ENCODE peak calls at places on chromosome 12, in four cellular contexts. P is NCI-H1092; F is CD4-positive, alpha-beta memory T cell; V is ELR. I is an unnamed sample.

GRCh38 chr12:19462441-19462840 is 23.1 kb downstream of the AEBP2 start:
- DNase-seq in P (peak), F (no peak), V (no peak), I (no peak)

GRCh38 chr12:42360747-42361403 is 34.9 kb downstream of the PPHLN1 start:
- DNase-seq in P (no peak), F (no peak), V (peak), I (no peak)

GRCh38 chr12:19002192-19002591 is 127.3 kb upstream of the PLEKHA5 start:
- DNase-seq in P (no peak), F (no peak), V (no peak), I (no peak)

GRCh38 chr12:75977952-75978671 is 53.5 kb downstream of the PHLDA1 start:
- DNase-seq in P (no peak), F (peak), V (peak), I (peak)

GRCh38 chr12:46266382-46266791 is 2.5 kb downstream of the SLC38A1 start:
- DNase-seq in P (peak), F (no peak), V (peak), I (no peak)

GRCh38 chr12:104414581-104415305 is 42.0 kb upstream of the CHST11 start:
- DNase-seq in P (no peak), F (no peak), V (no peak), I (no peak)

GRCh38 chr12:7832059-7832696 is 40.5 kb downstream of the SLC2A14 start:
- DNase-seq in P (no peak), F (peak), V (peak), I (peak)

GRCh38 chr12:46671102-46671501 is 154.7 kb downstream of the SLC38A4 start:
- DNase-seq in P (no peak), F (no peak), V (no peak), I (no peak)

GRCh38 chr12:115973968-115974765 is 303.3 kb downstream of the MED13L start:
- DNase-seq in P (no peak), F (no peak), V (no peak), I (no peak)

GRCh38 chr12:121793501-121793835 is at the start of gene RHOF:
- DNase-seq in P (no peak), F (no peak), V (peak), I (peak)

GRCh38 chr12:92926549-92926948 is 2.5 kb downstream of the EEA1 start:
- DNase-seq in P (no peak), F (no peak), V (no peak), I (no peak)

GRCh38 chr12:131672311-131672940 is 38.5 kb upstream of the SFSWAP start:
- DNase-seq in P (no peak), F (no peak), V (no peak), I (no peak)

GRCh38 chr12:54240971-54241588 is 38.8 kb downstream of the CBX5 start:
- DNase-seq in P (no peak), F (no peak), V (no peak), I (no peak)